ENCODE peak calls at places on chromosome 15, in seven cellular contexts. W is CD8-positive, alpha-beta T cell; U is breast epithelium; N is left lung; J is sigmoid colon; M is transverse colon; R is fibroblast of mammary gland. F is an unnamed sample.
A peak's percentile ranks its signal among the peaks of the same experiment; 100 is the strongest.

GRCh38 chr15:25811481-25811906 is 51.6 kb downstream of the ATP10A start:
- DNase-seq in W (no peak), U (no peak), N (no peak), J (no peak), M (no peak), R (no peak), F (no peak)

GRCh38 chr15:30882861-30883433 is 20.8 kb upstream of the FAN1 start:
- DNase-seq in W (no peak), U (no peak), N (peak; percentile 63), J (no peak), M (no peak), R (peak; percentile 15), F (no peak)

GRCh38 chr15:20294651-20295237 is 246.9 kb downstream of the GOLGA6L6 start:
- DNase-seq in W (no peak), U (no peak), N (peak; percentile 91), J (no peak), M (no peak), R (no peak), F (no peak)

GRCh38 chr15:77071338-77072223 is 672 bp upstream of the TSPAN3 start:
- DNase-seq in W (no peak), U (no peak), N (no peak), J (no peak), M (no peak), R (peak; percentile 48), F (no peak)

GRCh38 chr15:91945385-91945784 is 91.9 kb downstream of the SLCO3A1 start:
- DNase-seq in W (no peak), U (no peak), N (no peak), J (no peak), M (no peak), R (no peak), F (no peak)

GRCh38 chr15:29676961-29677402 is 145.3 kb downstream of the TJP1 start:
- DNase-seq in W (no peak), U (no peak), N (no peak), J (no peak), M (no peak), R (peak; percentile 62), F (no peak)

GRCh38 chr15:51470512-51470911 is 129.1 kb downstream of the GLDN start:
- DNase-seq in W (no peak), U (no peak), N (no peak), J (no peak), M (no peak), R (no peak), F (no peak)

GRCh38 chr15:29029651-29030195 is 143.9 kb downstream of the APBA2 start:
- DNase-seq in W (no peak), U (no peak), N (no peak), J (no peak), M (no peak), R (no peak), F (no peak)

GRCh38 chr15:36738817-36739216 is 159.4 kb downstream of the CDIN1 start:
- DNase-seq in W (no peak), U (no peak), N (no peak), J (no peak), M (no peak), R (no peak), F (no peak)

GRCh38 chr15:91572110-91572509 is 281.4 kb upstream of the SLCO3A1 start:
- DNase-seq in W (no peak), U (peak; percentile 53), N (no peak), J (no peak), M (no peak), R (peak; percentile 86), F (no peak)

GRCh38 chr15:85972805-85973540 is 106.7 kb upstream of the AGBL1 start:
- DNase-seq in W (no peak), U (no peak), N (no peak), J (no peak), M (no peak), R (no peak), F (no peak)

GRCh38 chr15:83170474-83171165 is 37.0 kb downstream of the HDGFL3 start:
- DNase-seq in W (no peak), U (no peak), N (no peak), J (no peak), M (no peak), R (peak; percentile 25), F (no peak)

GRCh38 chr15:94293411-94294402 is 62.3 kb downstream of the MCTP2 start:
- DNase-seq in W (no peak), U (no peak), N (no peak), J (no peak), M (no peak), R (no peak), F (no peak)

GRCh38 chr15:37059051-37059450 is 41.3 kb downstream of the MEIS2 start:
- DNase-seq in W (no peak), U (no peak), N (no peak), J (no peak), M (no peak), R (peak; percentile 75), F (peak; percentile 57)

GRCh38 chr15:72473670-72474465 is at the start of gene ARIH1:
- DNase-seq in W (peak; percentile 95), U (peak; percentile 99), N (peak; percentile 98), J (peak; percentile 99), M (peak; percentile 98), R (peak; percentile 93), F (peak; percentile 73)

GRCh38 chr15:56038015-56038414 is 44.6 kb upstream of the NEDD4 start:
- DNase-seq in W (no peak), U (no peak), N (no peak), J (no peak), M (no peak), R (peak; percentile 90), F (no peak)

GRCh38 chr15:55289011-55289572 is 521 bp downstream of the RAB27A start:
- DNase-seq in W (no peak), U (no peak), N (peak; percentile 80), J (peak; percentile 72), M (peak; percentile 31), R (peak; percentile 54), F (no peak)

GRCh38 chr15:90376789-90377188 is 11.3 kb upstream of the IQGAP1 start:
- DNase-seq in W (peak; percentile 56), U (no peak), N (no peak), J (no peak), M (peak; percentile 42), R (no peak), F (no peak)

GRCh38 chr15:43209059-43209824 is 11.6 kb downstream of the EPB42 start:
- DNase-seq in W (no peak), U (no peak), N (no peak), J (no peak), M (no peak), R (no peak), F (no peak)

DNA sequence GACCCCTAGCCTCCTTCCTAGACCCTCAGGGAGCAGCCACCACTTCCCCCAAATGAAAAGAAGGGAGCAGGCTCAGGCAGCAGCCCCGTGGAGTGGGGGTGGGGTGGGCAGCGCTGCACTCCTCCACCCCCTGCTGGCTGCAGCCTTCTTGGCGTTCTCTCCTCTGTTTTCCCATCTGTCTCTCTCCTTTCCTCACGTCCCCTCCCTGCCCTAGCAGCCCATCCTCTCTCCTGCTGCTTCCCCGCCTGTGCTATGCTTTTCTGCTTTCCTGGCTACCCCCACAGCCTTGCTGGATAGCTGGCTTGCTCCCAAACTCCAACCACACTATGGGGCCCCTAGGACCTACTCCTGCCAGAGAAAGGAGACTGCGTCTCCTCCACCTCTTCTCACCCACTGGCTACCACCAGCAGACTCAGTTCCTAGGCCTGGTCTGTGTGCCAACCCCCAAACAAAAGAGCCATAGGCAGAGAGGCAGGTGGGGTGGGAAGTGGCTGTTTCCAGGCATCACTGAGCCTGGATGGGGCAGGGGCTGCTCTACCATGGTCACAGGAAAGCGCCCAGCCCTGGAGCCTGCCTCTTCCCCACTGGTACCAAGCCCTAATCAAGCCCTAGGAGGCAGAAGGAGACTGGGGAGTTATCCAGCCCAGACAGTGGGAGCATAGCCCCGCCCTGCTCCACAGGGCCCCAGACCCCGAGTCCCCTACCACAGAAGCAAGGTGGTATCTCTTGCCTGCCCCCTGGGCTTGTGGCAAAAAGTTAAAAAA is 3.4 kb upstream of the DISP2 start:
- DNase-seq in W (no peak), U (no peak), N (no peak), J (no peak), M (peak; percentile 11), R (peak; percentile 36), F (no peak)
- TF ChIP-seq CTCF in W (no peak), U (no peak), N (peak; percentile 14), J (no peak), M (peak; percentile 16), R (peak; percentile 63), F (peak; percentile 92)

DNA sequence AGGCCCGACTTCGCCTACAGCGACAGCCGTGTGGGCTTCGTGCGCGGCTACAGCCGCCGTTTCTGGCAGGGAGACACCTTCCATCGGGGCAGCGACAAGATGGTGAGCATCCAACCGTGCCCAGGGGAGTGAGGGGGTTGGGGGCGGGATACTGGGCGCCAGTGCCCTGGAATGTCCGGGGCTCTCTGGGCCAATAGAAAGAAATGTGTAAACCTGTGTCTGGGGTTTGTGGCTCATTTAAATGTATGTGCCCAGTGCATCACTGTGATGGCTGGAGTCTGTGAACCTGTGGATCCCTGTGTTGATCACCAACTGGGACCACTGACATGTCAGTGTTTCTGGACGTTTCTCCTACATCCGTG is 423 bp downstream of the CHAC1 start:
- DNase-seq in W (no peak), U (no peak), N (no peak), J (no peak), M (no peak), R (no peak), F (no peak)
- H3K4me3 ChIP-seq in W (peak overlapping the region; percentile 73), U (peak overlapping the region; percentile 74), N (peak overlapping the region; percentile 77), J (peak overlapping the region; percentile 72), M (peak overlapping the region; percentile 82), R (peak overlapping the region; percentile 79), F (peak overlapping the region; percentile 96)

GRCh38 chr15:101723161-101723873 is 956 bp downstream of the TARS3 start:
- DNase-seq in W (peak; percentile 11), U (no peak), N (no peak), J (no peak), M (peak; percentile 54), R (peak; percentile 42), F (no peak)

GRCh38 chr15:101724675-101725005 is 367 bp upstream of the TARS3 start:
- DNase-seq in W (no peak), U (no peak), N (no peak), J (no peak), M (no peak), R (no peak), F (no peak)

GRCh38 chr15:101727186-101727585 is 2.9 kb upstream of the TARS3 start:
- DNase-seq in W (no peak), U (no peak), N (no peak), J (no peak), M (no peak), R (no peak), F (no peak)

GRCh38 chr15:101725073-101725472 is 800 bp upstream of the TARS3 start:
- DNase-seq in W (no peak), U (no peak), N (no peak), J (no peak), M (no peak), R (no peak), F (no peak)

GRCh38 chr15:101723874-101724674 is at the start of gene TARS3:
- DNase-seq in W (peak; percentile 94), U (peak; percentile 94), N (peak; percentile 99), J (peak; percentile 97), M (peak; percentile 98), R (peak; percentile 78), F (no peak)
- TF ChIP-seq CTCF in W (no peak), U (no peak), N (no peak), J (no peak), M (peak; percentile 25), R (no peak), F (peak; percentile 24)

DNA sequence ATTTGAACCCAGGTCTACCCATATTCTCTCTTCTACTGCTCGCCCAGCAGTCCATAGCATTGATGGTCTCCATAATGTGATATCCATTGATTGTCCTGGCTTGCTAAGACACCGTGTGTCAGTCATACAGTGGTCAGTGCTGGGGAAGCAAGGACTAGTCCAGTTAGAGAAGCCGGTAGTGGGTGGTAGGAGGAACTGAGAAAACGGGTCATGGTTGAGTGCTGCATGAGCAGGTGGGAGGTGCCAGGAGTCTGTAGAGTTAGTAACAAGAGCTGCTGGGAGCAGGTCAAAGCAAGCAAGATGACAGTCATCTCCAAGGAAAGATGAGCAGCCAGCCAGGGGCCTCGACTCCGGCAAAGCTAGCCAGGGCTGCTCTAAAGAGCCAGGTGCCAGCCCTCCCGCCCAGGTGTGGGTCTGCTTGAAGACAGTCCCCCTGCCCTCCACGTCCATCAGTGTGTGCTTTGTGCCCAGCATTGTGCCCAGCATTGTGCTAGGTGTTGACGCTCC is 29.5 kb upstream of the USP3 start:
- DNase-seq in W (no peak), U (no peak), N (no peak), J (no peak), M (peak; percentile 67), R (peak; percentile 25), F (no peak)
- H3K4me3 ChIP-seq in W (no peak overlapping the region), U (no peak overlapping the region), N (no peak overlapping the region), J (no peak overlapping the region), M (no peak overlapping the region), R (no peak overlapping the region), F (no peak overlapping the region)

F was measured in AG04449.